ENCODE peak calls at places on chromosomes 16 and 17, in seven cellular contexts. W is endodermal cell, R is colonic mucosa, Z is heart left ventricle, M is adrenal gland, A is fibroblast of pulmonary artery, P is ascending aorta. T is an unnamed sample.

GRCh38 chr16:57694556-57695377 is at the start of gene DRC7:
- DNase-seq in W (peak; percentile 89), R (peak; percentile 36), Z (no peak), M (peak; percentile 52), A (peak; percentile 47), P (peak; percentile 63), T (peak; percentile 49)

GRCh38 chr17:41581366-41582060 is 5.2 kb downstream of the KRT14 start:
- DNase-seq in W (no peak), R (no peak), Z (no peak), M (no peak), A (no peak), P (no peak), T (no peak)

GRCh38 chr16:11560701-11561439 is 25.8 kb downstream of the LITAF start:
- DNase-seq in W (peak; percentile 53), R (no peak), Z (no peak), M (peak; percentile 49), A (no peak), P (peak; percentile 67), T (no peak)

GRCh38 chr17:82876602-82877391 is 37.0 kb upstream of the ZNF750 start:
- DNase-seq in W (peak; percentile 76), R (peak; percentile 70), Z (peak; percentile 90), M (peak; percentile 83), A (peak; percentile 72), P (peak; percentile 87), T (no peak)

GRCh38 chr17:62869885-62870580 is 61.9 kb upstream of the MARCHF10 start:
- DNase-seq in W (peak; percentile 79), R (no peak), Z (no peak), M (no peak), A (peak; percentile 78), P (no peak), T (peak; percentile 54)

GRCh38 chr17:34765291-34765690 is 185.9 kb downstream of the TMEM132E start:
- DNase-seq in W (peak; percentile 36), R (no peak), Z (no peak), M (no peak), A (no peak), P (peak; percentile 19), T (no peak)

GRCh38 chr17:81867123-81867951 is 3.8 kb downstream of the ARHGDIA start:
- DNase-seq in W (peak; percentile 85), R (peak; percentile 69), Z (no peak), M (peak; percentile 74), A (peak; percentile 62), P (no peak), T (peak; percentile 64)

GRCh38 chr17:83067718-83068261 is 11.6 kb upstream of the METRNL start:
- DNase-seq in W (peak; percentile 67), R (no peak), Z (peak; percentile 9), M (no peak), A (no peak), P (no peak), T (no peak)

GRCh38 chr17:30005709-30006320 is 64.4 kb downstream of the EFCAB5 start:
- DNase-seq in W (no peak), R (no peak), Z (no peak), M (peak; percentile 11), A (peak; percentile 65), P (no peak), T (no peak)

GRCh38 chr16:67723151-67723915 is 4.2 kb upstream of the GFOD2 start:
- DNase-seq in W (no peak), R (no peak), Z (no peak), M (no peak), A (no peak), P (no peak), T (no peak)

GRCh38 chr17:13306310-13306962 is 288.6 kb upstream of the ELAC2 start:
- DNase-seq in W (peak; percentile 78), R (no peak), Z (no peak), M (peak; percentile 31), A (peak; percentile 86), P (no peak), T (peak; percentile 32)

GRCh38 chr17:47955497-47956461 is 1.9 kb downstream of the PRR15L start:
- DNase-seq in W (no peak), R (peak; percentile 73), Z (no peak), M (no peak), A (no peak), P (no peak), T (no peak)

GRCh38 chr16:49620158-49620867 is 235.6 kb downstream of the ZNF423 start:
- DNase-seq in W (peak; percentile 50), R (peak; percentile 29), Z (peak; percentile 93), M (peak; percentile 96), A (peak; percentile 78), P (peak; percentile 95), T (no peak)

GRCh38 chr17:46878055-46878454 is 26.7 kb downstream of the WNT9B start:
- DNase-seq in W (peak; percentile 46), R (no peak), Z (peak; percentile 75), M (peak; percentile 59), A (no peak), P (peak; percentile 71), T (no peak)

GRCh38 chr16:28935924-28936783 is 4.4 kb downstream of the CD19 start:
- DNase-seq in W (peak; percentile 96), R (peak; percentile 95), Z (peak; percentile 84), M (peak; percentile 83), A (peak; percentile 77), P (peak; percentile 84), T (peak; percentile 92)

GRCh38 chr17:63479495-63480184 is 2.8 kb downstream of the ACE start:
- DNase-seq in W (peak; percentile 48), R (no peak), Z (no peak), M (no peak), A (no peak), P (no peak), T (no peak)

GRCh38 chr17:72978593-72979218 is 113.8 kb downstream of the SLC39A11 start:
- DNase-seq in W (no peak), R (no peak), Z (no peak), M (peak; percentile 29), A (no peak), P (no peak), T (no peak)

GRCh38 chr16:79483336-79483735 is 117.2 kb downstream of the MAF start:
- DNase-seq in W (no peak), R (no peak), Z (no peak), M (no peak), A (no peak), P (no peak), T (no peak)

GRCh38 chr16:72991645-72992044 is 56.3 kb downstream of the ZFHX3 start:
- DNase-seq in W (no peak), R (no peak), Z (no peak), M (no peak), A (no peak), P (peak; percentile 42), T (no peak)

GRCh38 chr16:72990003-72990521 is 57.9 kb downstream of the ZFHX3 start:
- DNase-seq in W (peak; percentile 68), R (peak; percentile 69), Z (peak; percentile 63), M (peak; percentile 89), A (peak; percentile 78), P (peak; percentile 94), T (no peak)

GRCh38 chr16:72989203-72989991 is 58.5 kb downstream of the ZFHX3 start:
- DNase-seq in W (no peak), R (no peak), Z (no peak), M (peak; percentile 52), A (peak; percentile 78), P (peak; percentile 78), T (no peak)

GRCh38 chr16:72991211-72991610 is 56.7 kb downstream of the ZFHX3 start:
- DNase-seq in W (no peak), R (no peak), Z (no peak), M (no peak), A (no peak), P (peak; percentile 37), T (no peak)

DNA sequence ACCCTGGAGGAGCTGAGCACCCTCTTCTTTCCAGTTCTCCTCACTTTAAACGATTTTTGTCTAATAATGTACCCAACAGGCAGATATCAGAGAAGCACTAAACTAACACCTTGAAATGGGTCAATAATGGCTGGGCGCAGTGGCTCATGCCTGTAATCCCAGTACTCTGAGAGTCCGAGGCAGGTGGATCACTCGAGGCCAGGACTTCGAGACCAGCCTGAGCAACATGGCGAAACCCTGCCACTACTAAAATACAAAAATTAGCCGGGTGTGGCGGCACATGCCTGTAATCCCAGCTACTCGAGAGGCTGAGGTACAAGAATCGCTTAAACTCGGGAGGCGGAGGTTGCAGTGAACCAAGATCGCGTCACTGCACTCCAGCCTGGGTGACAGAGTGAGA is 57.4 kb downstream of the ZFHX3 start:
- DNase-seq in W (no peak), R (no peak), Z (no peak), M (no peak), A (no peak), P (peak; percentile 63), T (no peak)
- H3K4me3 ChIP-seq in W (no peak overlapping the region), R (no peak overlapping the region), Z (no peak overlapping the region), M (no peak overlapping the region), A (no peak overlapping the region), P (peak overlapping the region; percentile 55), T (no peak overlapping the region)

GRCh38 chr16:507996-508395 is 19.5 kb upstream of the CAPN15 start:
- DNase-seq in W (no peak), R (no peak), Z (no peak), M (no peak), A (no peak), P (no peak), T (no peak)
- TF ChIP-seq CTCF in W (no peak), R (no peak), Z (no peak), M (no peak), A (no peak), P (no peak), T (no peak)

GRCh38 chr17:67212716-67213417 is 32.1 kb downstream of the HELZ start:
- DNase-seq in W (peak; percentile 26), R (no peak), Z (no peak), M (no peak), A (peak; percentile 52), P (no peak), T (no peak)
- H3K4me3 ChIP-seq in W (no peak overlapping the region), R (no peak overlapping the region), Z (no peak overlapping the region), M (no peak overlapping the region), A (no peak overlapping the region), P (no peak overlapping the region), T (no peak overlapping the region)

DNA sequence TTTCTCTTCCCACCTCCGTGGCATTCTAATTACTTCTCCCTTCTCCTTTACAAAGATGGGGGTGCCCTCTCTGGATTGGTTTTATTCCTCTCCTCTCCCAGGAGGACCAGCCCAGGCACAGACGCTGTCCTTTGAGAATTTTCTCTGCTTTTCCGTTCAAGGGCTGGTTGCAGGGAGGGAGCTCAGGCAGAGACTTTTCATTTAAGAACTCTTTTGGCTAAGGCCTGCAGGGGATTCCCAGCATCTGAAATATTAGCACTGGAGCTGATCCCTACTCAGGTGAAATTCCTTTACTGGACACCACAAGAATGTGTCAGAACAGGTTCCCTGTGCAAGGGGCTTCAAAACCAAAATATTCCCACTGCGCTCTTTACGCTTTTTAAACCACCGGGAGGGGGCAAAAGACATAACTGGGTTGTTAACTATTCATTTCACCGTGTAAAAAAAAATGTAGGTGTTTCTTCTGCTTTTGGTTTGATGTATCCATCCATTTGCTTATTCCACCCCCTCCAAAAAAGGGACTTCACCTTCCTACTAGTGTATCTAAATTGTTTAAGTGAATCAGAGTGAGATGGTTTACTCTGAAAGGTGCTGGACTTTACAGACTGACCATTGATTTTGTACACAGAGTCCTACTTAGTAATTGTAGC is 1.4 kb downstream of the NFAT5 start:
- DNase-seq in W (peak; percentile 68), R (no peak), Z (no peak), M (no peak), A (no peak), P (no peak), T (peak; percentile 41)
- TF ChIP-seq CTCF in W (peak; percentile 31), R (no peak), Z (no peak), M (peak; percentile 42), A (peak; percentile 29), P (no peak), T (peak; percentile 17)

GRCh38 chr16:70681382-70682238 is 4.2 kb downstream of the MTSS2 start:
- DNase-seq in W (no peak), R (no peak), Z (peak; percentile 34), M (no peak), A (no peak), P (no peak), T (no peak)
- H3K4me3 ChIP-seq in W (no peak overlapping the region), R (no peak overlapping the region), Z (no peak overlapping the region), M (no peak overlapping the region), A (no peak overlapping the region), P (peak overlapping the region; percentile 91), T (no peak overlapping the region)

T was measured in GM12865.